ENCODE peak calls at places on chromosomes 11 and 22, in four cellular contexts. H is K562, X is GM12878, T is SK-N-SH. J is an unnamed sample.

GRCh38 chr22:27825174-27825573 is 23.6 kb upstream of the MN1 start:
- DNase-seq in H (peak; percentile 39), X (no peak), T (no peak), J (no peak)

GRCh38 chr22:40479126-40479800 is 108.9 kb downstream of the SGSM3 start:
- DNase-seq in H (no peak), X (no peak), T (no peak), J (no peak)

GRCh38 chr11:119478711-119479285 is 55.8 kb upstream of the THY1 start:
- DNase-seq in H (no peak), X (no peak), T (no peak), J (no peak)

GRCh38 chr11:16278273-16278672 is 78.1 kb downstream of the SOX6 start:
- DNase-seq in H (no peak), X (no peak), T (no peak), J (no peak)

GRCh38 chr11:76805206-76805913 is 22.2 kb downstream of the TSKU start:
- DNase-seq in H (peak; percentile 51), X (no peak), T (no peak), J (peak; percentile 60)

GRCh38 chr22:38051900-38052862 is 5.0 kb upstream of the PICK1 start:
- DNase-seq in H (peak; percentile 83), X (peak; percentile 30), T (peak; percentile 84), J (peak; percentile 65)

GRCh38 chr11:126942146-126942545 is 58.4 kb downstream of the KIRREL3 start:
- DNase-seq in H (no peak), X (no peak), T (no peak), J (no peak)

GRCh38 chr11:3823303-3823702 is 14.9 kb downstream of the PGAP2 start:
- DNase-seq in H (no peak), X (no peak), T (no peak), J (peak; percentile 84)

GRCh38 chr11:71563401-71563800 is 2.0 kb upstream of the KRTAP5-10 start:
- DNase-seq in H (peak; percentile 65), X (no peak), T (peak; percentile 65), J (peak; percentile 62)

GRCh38 chr11:125916683-125917337 is 12.5 kb downstream of the DDX25 start:
- DNase-seq in H (no peak), X (no peak), T (no peak), J (no peak)

GRCh38 chr22:27597703-27598444 is 203.7 kb downstream of the MN1 start:
- DNase-seq in H (peak; percentile 35), X (no peak), T (no peak), J (no peak)

GRCh38 chr11:111405551-111405950 is 26.5 kb upstream of the POU2AF1 start:
- DNase-seq in H (no peak), X (no peak), T (no peak), J (no peak)

GRCh38 chr22:45581549-45582080 is 78.9 kb downstream of the FBLN1 start:
- DNase-seq in H (no peak), X (no peak), T (no peak), J (no peak)

GRCh38 chr22:19961868-19962245 is 20.2 kb upstream of the TXNRD2 start:
- DNase-seq in H (no peak), X (no peak), T (no peak), J (no peak)

GRCh38 chr11:614091-614582 is 1.6 kb downstream of the IRF7 start:
- DNase-seq in H (no peak), X (no peak), T (no peak), J (no peak)

GRCh38 chr11:90744169-90744568 is 521.3 kb upstream of the CHORDC1 start:
- DNase-seq in H (no peak), X (no peak), T (no peak), J (no peak)

GRCh38 chr22:30159561-30160353 is 79.5 kb downstream of the HORMAD2 start:
- DNase-seq in H (no peak), X (no peak), T (no peak), J (peak; percentile 86)

GRCh38 chr11:27699242-27699925 is 871 bp downstream of the BDNF start:
- DNase-seq in H (no peak), X (no peak), T (peak; percentile 47), J (peak; percentile 55)

GRCh38 chr11:113519989-113520613 is 44.9 kb upstream of the DRD2 start:
- DNase-seq in H (no peak), X (no peak), T (no peak), J (no peak)

GRCh38 chr11:6297831-6298230 is 22.5 kb downstream of the CAVIN3 start:
- DNase-seq in H (peak; percentile 14), X (no peak), T (no peak), J (no peak)

GRCh38 chr22:20494978-20495860 is at the start of gene KLHL22:
- DNase-seq in H (no peak), X (no peak), T (peak; percentile 88), J (peak; percentile 26)

GRCh38 chr11:71245601-71246391 is 6.6 kb downstream of the SHANK2 start:
- DNase-seq in H (no peak), X (no peak), T (peak; percentile 7), J (no peak)

GRCh38 chr22:22111267-22111751 is 128.7 kb upstream of the TOP3B start:
- DNase-seq in H (peak; percentile 96), X (peak; percentile 86), T (no peak), J (peak; percentile 95)

GRCh38 chr11:107331728-107332127 is 125.9 kb downstream of the CWF19L2 start:
- DNase-seq in H (no peak), X (no peak), T (no peak), J (no peak)

GRCh38 chr11:104995001-104995408 is 26.6 kb upstream of the CASP4 start:
- DNase-seq in H (no peak), X (no peak), T (no peak), J (no peak)

GRCh38 chr11:118899706-118900360 is 16.1 kb downstream of the CXCR5 start:
- DNase-seq in H (no peak), X (no peak), T (no peak), J (no peak)

GRCh38 chr11:133720951-133721350 is 124.4 kb downstream of the SPATA19 start:
- DNase-seq in H (no peak), X (no peak), T (no peak), J (no peak)

GRCh38 chr22:38724926-38725571 is 19.3 kb downstream of the GTPBP1 start:
- DNase-seq in H (peak; percentile 31), X (no peak), T (peak; percentile 44), J (peak; percentile 41)

GRCh38 chr22:47292546-47293320 is 530.3 kb downstream of the TBC1D22A start:
- DNase-seq in H (no peak), X (no peak), T (no peak), J (no peak)

GRCh38 chr11:2862950-2863618 is 22.5 kb downstream of the CDKN1C start:
- DNase-seq in H (no peak), X (no peak), T (no peak), J (peak; percentile 12)

GRCh38 chr11:118046051-118046963 is 30.6 kb upstream of the TMPRSS4 start:
- DNase-seq in H (no peak), X (peak; percentile 44), T (no peak), J (no peak)

GRCh38 chr11:77665240-77665965 is 27.8 kb upstream of the CLNS1A start:
- DNase-seq in H (no peak), X (no peak), T (no peak), J (no peak)

GRCh38 chr11:10050561-10050960 is 243.5 kb downstream of the SBF2 start:
- DNase-seq in H (no peak), X (no peak), T (no peak), J (peak; percentile 59)

GRCh38 chr11:55707029-55707428 is 45.0 kb downstream of the OR4C6 start:
- DNase-seq in H (peak; percentile 44), X (peak; percentile 9), T (peak; percentile 16), J (peak; percentile 33)
- TF ChIP-seq MXI1 in H (no peak), X (no peak), T (no peak), J (no peak)

GRCh38 chr11:122659676-122660571 is 4.4 kb downstream of the UBASH3B start:
- DNase-seq in H (no peak), X (no peak), T (no peak), J (no peak)
- TF ChIP-seq RCOR1 in H (no peak), X (no peak), T (no peak), J (no peak)

GRCh38 chr11:46930089-46930488 is 6.5 kb upstream of the CSTPP1 start:
- DNase-seq in H (peak; percentile 33), X (no peak), T (no peak), J (peak; percentile 73)
- TF ChIP-seq MXI1 in H (no peak), X (no peak), T (no peak), J (no peak)

GRCh38 chr22:26489447-26490036 is 5.9 kb downstream of the SRRD start:
- DNase-seq in H (no peak), X (no peak), T (no peak), J (no peak)
- TF ChIP-seq RCOR1 in H (no peak), X (no peak), T (no peak), J (no peak)

DNA sequence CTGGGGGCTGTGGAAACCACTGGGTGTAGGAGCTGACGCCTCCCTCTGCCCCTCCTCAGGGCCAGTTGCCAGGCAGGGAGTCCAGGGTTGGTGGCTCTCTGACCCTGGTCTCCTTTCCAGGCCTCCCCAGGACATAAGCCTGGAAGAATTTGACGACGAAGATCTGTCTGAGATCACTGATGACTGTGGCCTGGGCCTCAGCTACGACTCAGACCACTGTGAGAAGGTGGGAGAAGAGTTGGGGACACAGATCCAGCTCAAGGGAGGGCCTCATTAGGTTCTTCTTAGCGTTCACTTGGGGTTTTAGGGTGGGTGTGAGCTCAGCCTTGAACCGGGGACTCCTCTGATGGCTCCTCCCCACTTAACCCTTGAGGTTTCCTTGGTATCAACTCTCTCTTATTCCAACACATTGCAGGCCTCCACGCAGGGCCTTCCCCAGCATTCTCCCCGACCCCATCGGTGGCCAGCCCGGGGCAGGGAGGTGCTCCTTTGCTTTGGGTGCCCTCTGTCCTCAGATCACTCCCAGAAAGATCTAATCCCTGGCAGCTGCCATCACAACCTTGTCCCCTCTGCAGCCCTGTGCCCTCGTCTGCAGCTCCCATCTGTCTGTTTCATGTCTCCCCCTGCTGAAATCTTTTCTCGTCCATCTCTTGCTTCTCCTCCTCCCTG is 1.2 kb downstream of the MAPK8IP2 start:
- DNase-seq in H (no peak), X (no peak), T (peak; percentile 36), J (no peak)
- TF ChIP-seq MXI1 in H (no peak), X (no peak), T (no peak), J (no peak)

J was measured in IMR-90.